ENCODE peak calls at places on chromosomes 3 and 15, in four cellular contexts. Q is K562, D is GM12878, E is HCT116. M is an unnamed sample.

GRCh38 chr15:38299216-38299615 is 46.6 kb downstream of the SPRED1 start:
- DNase-seq in D (no peak), E (no peak), Q (no peak), M (no peak)

GRCh38 chr3:46922426-46922825 is 44.9 kb downstream of the PTH1R start:
- DNase-seq in E (no peak), Q (no peak), D (no peak), M (no peak)

GRCh38 chr3:196889844-196890243 is 22.1 kb downstream of the SENP5 start:
- DNase-seq in E (no peak), D (no peak), Q (no peak), M (no peak)

GRCh38 chr15:28132524-28133275 is 33.6 kb upstream of the OCA2 start:
- DNase-seq in E (no peak), D (no peak), Q (no peak), M (no peak)

GRCh38 chr15:77915261-77915960 is 162.1 kb downstream of the TBC1D2B start:
- DNase-seq in E (no peak), D (no peak), Q (no peak), M (no peak)

GRCh38 chr15:92273732-92274131 is 119.9 kb upstream of the ST8SIA2 start:
- DNase-seq in D (no peak), Q (no peak), E (no peak), M (no peak)

GRCh38 chr3:96959902-96960596 is 145.7 kb downstream of the EPHA6 start:
- DNase-seq in Q (no peak), E (no peak), D (no peak), M (no peak)

GRCh38 chr15:70799667-70800450 is 36.5 kb upstream of the UACA start:
- DNase-seq in E (no peak), Q (no peak), D (no peak), M (no peak)

GRCh38 chr3:18806633-18807032 is 341.7 kb upstream of the KCNH8 start:
- DNase-seq in Q (no peak), E (no peak), D (no peak), M (no peak)

GRCh38 chr3:133965033-133965570 is 64.6 kb downstream of the SLCO2A1 start:
- DNase-seq in D (no peak), Q (no peak), E (no peak), M (no peak)

GRCh38 chr3:29693863-29694262 is 413.0 kb downstream of the RBMS3 start:
- DNase-seq in Q (no peak), D (no peak), E (peak), M (no peak)

GRCh38 chr3:100277255-100277800 is 16.5 kb downstream of the TBC1D23 start:
- DNase-seq in Q (no peak), D (no peak), E (no peak), M (no peak)

GRCh38 chr3:148856404-148856803 is 8.7 kb upstream of the CPA3 start:
- DNase-seq in E (no peak), D (no peak), Q (no peak), M (no peak)

GRCh38 chr15:25743909-25744275 is 119.2 kb downstream of the ATP10A start:
- DNase-seq in D (no peak), Q (no peak), E (no peak), M (no peak)

GRCh38 chr3:53773330-53773583 is 73.0 kb downstream of the CHDH start:
- DNase-seq in E (no peak), D (no peak), Q (no peak), M (no peak)

GRCh38 chr3:156750874-156751245 is 75.3 kb upstream of the LEKR1 start:
- DNase-seq in E (no peak), Q (no peak), D (no peak), M (no peak)

GRCh38 chr15:72936237-72936636 is 116.0 kb upstream of the NEO1 start:
- DNase-seq in D (no peak), Q (no peak), E (no peak), M (no peak)

GRCh38 chr15:25670025-25670554 is 193.0 kb downstream of the ATP10A start:
- DNase-seq in D (no peak), E (no peak), Q (no peak), M (peak)

GRCh38 chr3:172362583-172362982 is 85.7 kb downstream of the GHSR start:
- DNase-seq in E (no peak), D (no peak), Q (no peak), M (no peak)

GRCh38 chr3:130820976-130821375 is 72.9 kb upstream of the ATP2C1 start:
- DNase-seq in E (peak), Q (no peak), D (no peak), M (no peak)

GRCh38 chr15:29671308-29671981 is 150.8 kb downstream of the TJP1 start:
- DNase-seq in D (no peak), Q (no peak), E (no peak), M (no peak)

GRCh38 chr3:172153335-172153861 is 114.0 kb downstream of the FNDC3B start:
- DNase-seq in Q (no peak), E (peak), D (no peak), M (no peak)

DNA sequence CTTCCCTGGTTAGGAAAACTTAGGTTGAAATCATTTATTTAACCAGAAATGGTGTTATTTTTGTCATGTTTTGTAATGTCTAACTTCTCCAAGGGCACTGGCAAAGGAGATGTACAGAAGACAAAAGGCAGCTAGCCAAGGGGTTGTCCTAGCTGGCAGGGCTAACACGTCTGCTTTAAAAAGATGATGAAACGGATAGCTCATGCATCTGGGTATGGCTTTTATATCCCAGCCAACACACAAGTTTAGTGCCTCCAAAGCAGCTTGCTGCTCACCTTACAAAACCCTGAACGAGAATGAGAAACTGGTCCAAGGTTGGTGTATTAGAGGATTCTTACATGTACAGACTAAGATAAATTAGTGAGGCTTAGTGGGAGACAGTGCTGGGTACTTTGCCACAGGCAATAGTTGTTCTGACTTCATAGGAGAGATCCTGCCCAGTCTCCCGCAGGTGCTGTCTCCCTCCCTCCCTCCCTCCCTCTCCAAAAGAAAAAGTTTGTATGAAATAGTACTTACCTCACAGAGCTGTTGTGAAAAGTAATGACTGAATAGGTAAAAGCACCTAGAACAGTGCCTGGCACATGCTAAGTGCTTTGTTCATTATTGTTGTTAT is 47.8 kb downstream of the KCNMB2 start:
- DNase-seq in Q (no peak), D (no peak), E (no peak), M (no peak)
- TF ChIP-seq EGR1 in Q (no peak), D (no peak), E (no peak), M (no peak)

GRCh38 chr3:178435575-178435974 is 100.7 kb upstream of the KCNMB2 start:
- DNase-seq in E (no peak), Q (no peak), D (no peak), M (no peak)

GRCh38 chr3:178444416-178444815 is 91.8 kb upstream of the KCNMB2 start:
- DNase-seq in D (no peak), E (no peak), Q (no peak), M (no peak)

GRCh38 chr3:178443634-178444033 is 92.6 kb upstream of the KCNMB2 start:
- DNase-seq in D (no peak), Q (no peak), E (no peak), M (no peak)

GRCh38 chr3:178436773-178437172 is 99.5 kb upstream of the KCNMB2 start:
- DNase-seq in Q (peak), D (no peak), E (peak), M (no peak)

DNA sequence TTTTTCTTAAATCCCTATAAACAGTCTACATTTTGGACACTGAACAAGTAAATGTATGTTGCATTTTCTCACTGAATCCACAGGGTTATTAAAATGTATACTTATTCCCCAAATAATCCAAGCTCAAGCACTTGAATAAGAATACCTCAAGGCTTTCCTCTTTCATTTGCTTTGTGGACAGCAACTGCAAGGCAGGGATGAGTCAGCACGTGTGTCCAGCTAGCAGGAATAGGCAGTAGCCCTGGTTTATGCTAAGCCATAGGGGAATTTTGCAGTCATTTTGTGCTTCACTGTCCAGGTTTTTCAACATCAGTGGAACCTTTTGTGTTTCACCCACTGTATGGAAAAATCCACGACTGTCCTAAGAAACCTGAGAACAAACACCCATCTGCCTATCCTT is 96.7 kb upstream of the KCNMB2 start:
- DNase-seq in D (no peak), Q (no peak), E (no peak), M (no peak)
- TF ChIP-seq EGR1 in D (no peak), Q (no peak), E (no peak), M (no peak)

GRCh38 chr3:170419301-170420087 is 826 bp downstream of the CLDN11 start:
- DNase-seq in D (no peak), E (no peak), Q (no peak), M (peak)

GRCh38 chr3:170421147-170421641 is 2.5 kb downstream of the CLDN11 start:
- DNase-seq in E (no peak), Q (no peak), D (no peak), M (no peak)

GRCh38 chr3:170420307-170420821 is 1.7 kb downstream of the CLDN11 start:
- DNase-seq in D (no peak), E (no peak), Q (no peak), M (no peak)

GRCh38 chr3:170417090-170417489 is 1.6 kb upstream of the CLDN11 start:
- DNase-seq in D (no peak), Q (no peak), E (no peak), M (no peak)

DNA sequence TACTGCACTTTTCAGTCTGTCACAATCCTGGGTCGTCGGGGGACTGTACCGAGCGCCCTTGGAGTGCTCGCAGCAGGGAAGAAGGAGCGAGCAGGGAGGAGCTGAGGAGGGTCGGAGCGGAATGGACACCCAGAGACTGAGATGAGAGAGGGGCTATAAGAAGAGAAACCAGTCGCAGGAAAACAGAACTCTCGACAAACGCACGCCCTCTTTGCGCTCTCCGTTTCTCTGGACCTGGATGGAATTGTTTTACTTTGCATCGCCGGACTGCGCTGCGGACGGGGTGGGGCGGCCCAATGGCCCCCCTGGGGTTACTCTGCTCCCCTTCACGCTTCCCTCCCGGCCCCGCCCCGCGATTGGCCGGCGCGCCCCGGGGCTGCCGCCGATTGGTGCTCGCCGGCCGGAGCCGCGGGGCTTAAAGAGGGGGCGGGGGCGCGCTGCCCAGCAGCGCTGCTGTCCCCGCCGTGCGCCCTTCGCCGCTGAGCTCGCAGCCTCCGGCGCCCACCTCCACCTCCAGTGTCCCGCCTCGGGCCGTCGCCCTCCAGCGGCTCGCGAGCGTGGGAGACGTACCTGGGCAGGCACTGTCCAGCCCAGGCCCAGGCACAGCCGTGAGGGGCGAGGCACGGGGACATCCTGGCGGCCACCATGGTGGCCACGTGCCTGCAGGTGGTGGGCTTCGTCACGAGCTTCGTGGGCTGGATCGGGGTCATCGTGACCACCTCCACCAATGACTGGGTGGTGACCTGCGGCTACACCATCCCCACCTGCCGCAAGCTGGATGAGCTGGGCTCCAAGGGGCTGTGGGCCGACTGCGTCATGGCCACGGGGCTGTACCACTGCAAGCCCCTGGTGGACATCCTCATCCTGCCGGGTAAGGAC is at the start of gene CLDN11:
- DNase-seq in Q (peak), E (no peak), D (no peak), M (peak)
- TF ChIP-seq EGR1 in Q (no peak), E (no peak), D (no peak), M (no peak)

GRCh38 chr3:107258285-107258684 is 119.0 kb upstream of the CCDC54 start:
- DNase-seq in Q (no peak), D (no peak), E (no peak), M (no peak)

GRCh38 chr3:107263269-107264021 is 113.8 kb upstream of the CCDC54 start:
- DNase-seq in Q (no peak), D (no peak), E (no peak), M (no peak)

GRCh38 chr3:107265526-107265925 is 111.7 kb upstream of the CCDC54 start:
- DNase-seq in D (no peak), Q (no peak), E (no peak), M (no peak)

GRCh38 chr3:107264888-107265287 is 112.4 kb upstream of the CCDC54 start:
- DNase-seq in Q (no peak), D (no peak), E (no peak), M (no peak)

GRCh38 chr3:107260221-107260620 is 117.0 kb upstream of the CCDC54 start:
- DNase-seq in E (no peak), D (no peak), Q (no peak), M (no peak)
- TF ChIP-seq EGR1 in E (no peak), D (no peak), Q (no peak), M (no peak)

GRCh38 chr15:96331141-96331941 is 841 bp downstream of the NR2F2 start:
- DNase-seq in D (no peak), Q (peak), E (no peak), M (no peak)
- TF ChIP-seq EGR1 in D (no peak), Q (peak), E (no peak), M (no peak)

GRCh38 chr3:190591080-190591479 is 77.2 kb downstream of the IL1RAP start:
- DNase-seq in E (no peak), Q (no peak), D (no peak), M (no peak)
- TF ChIP-seq EGR1 in E (no peak), Q (no peak), D (no peak), M (no peak)

GRCh38 chr3:125507128-125507527 is 12.9 kb downstream of the SNX4 start:
- DNase-seq in E (no peak), D (no peak), Q (no peak), M (no peak)

GRCh38 chr3:125513490-125514115 is 6.4 kb downstream of the SNX4 start:
- DNase-seq in E (no peak), Q (no peak), D (no peak), M (no peak)

GRCh38 chr3:125511420-125512094 is 8.4 kb downstream of the SNX4 start:
- DNase-seq in E (no peak), Q (no peak), D (no peak), M (no peak)

GRCh38 chr3:125515421-125515820 is 4.6 kb downstream of the SNX4 start:
- DNase-seq in E (no peak), Q (no peak), D (no peak), M (no peak)

DNA sequence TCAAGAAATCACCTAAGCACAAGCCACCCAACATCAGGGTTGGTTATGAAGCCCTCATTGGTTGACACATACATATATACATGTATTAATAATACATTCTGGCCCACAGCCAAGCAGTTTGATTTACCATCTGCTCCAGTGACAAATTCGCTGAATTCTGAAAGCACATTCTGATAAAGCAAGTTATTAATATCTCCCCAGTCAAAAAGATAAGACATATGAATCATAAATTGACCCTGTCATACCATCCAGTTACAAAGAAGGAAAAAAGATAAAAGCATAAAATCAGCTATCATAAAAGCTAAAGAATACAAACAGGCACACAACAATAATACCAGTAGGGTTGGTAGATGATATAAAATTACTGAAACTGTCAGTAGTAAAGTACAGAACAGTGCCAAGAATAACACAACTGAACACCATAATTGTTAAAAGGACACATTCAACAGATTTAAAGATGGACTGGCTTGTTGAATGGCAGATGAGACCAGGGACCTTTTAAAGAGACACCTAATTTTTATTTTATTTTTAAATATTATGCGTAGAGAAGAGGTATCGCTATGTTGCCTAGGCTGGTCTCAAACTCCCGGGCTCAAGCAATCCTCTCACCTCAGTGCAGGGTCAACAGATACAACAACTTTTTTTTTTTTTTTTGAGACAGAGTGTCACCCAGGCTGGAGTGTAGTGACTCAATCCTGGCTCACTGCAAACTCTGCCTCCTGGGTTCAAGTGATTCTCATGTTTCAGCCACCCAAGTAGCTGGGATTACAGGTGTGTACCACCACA is 7.7 kb downstream of the SNX4 start:
- DNase-seq in D (peak), Q (peak), E (peak), M (no peak)
- TF ChIP-seq EGR1 in D (no peak), Q (no peak), E (no peak), M (no peak)